ENCODE peak calls at places on chromosomes 5 and 9, in ten cellular contexts. Z is sigmoid colon, D is stomach, S is A549, G is transverse colon, O is ovary, Q is GM12878, P is upper lobe of left lung, I is suprapubic skin, T is K562. F is an unnamed sample.

GRCh38 chr9:123851851-123852250 is 78.1 kb downstream of the DENND1A start:
- DNase-seq in Z (no peak), D (no peak), S (no peak), G (no peak), O (no peak), Q (no peak), P (no peak), I (no peak), T (no peak), F (no peak)

GRCh38 chr5:140118294-140118936 is 4.5 kb downstream of the PURA start:
- DNase-seq in Z (no peak), D (no peak), S (no peak), G (no peak), O (no peak), Q (no peak), P (no peak), I (no peak), T (no peak), F (no peak)

GRCh38 chr5:94811341-94811740 is 192.9 kb downstream of the SLF1 start:
- DNase-seq in Z (no peak), D (no peak), S (no peak), G (no peak), O (no peak), Q (no peak), P (no peak), I (no peak), T (no peak), F (no peak)

GRCh38 chr5:6243706-6244105 is 134.6 kb downstream of the MED10 start:
- DNase-seq in Z (no peak), D (no peak), S (no peak), G (no peak), O (no peak), Q (no peak), P (no peak), I (no peak), T (no peak), F (no peak)

GRCh38 chr5:146873186-146873917 is 5.2 kb downstream of the PPP2R2B start:
- DNase-seq in Z (no peak), D (no peak), S (no peak), G (no peak), O (no peak), Q (no peak), P (no peak), I (no peak), T (no peak), F (no peak)

GRCh38 chr9:136204838-136205706 is at the start of gene LHX3:
- DNase-seq in Z (no peak), D (no peak), S (no peak), G (no peak), O (peak), Q (no peak), P (no peak), I (no peak), T (peak), F (no peak)

GRCh38 chr5:53322257-53322656 is 158.2 kb upstream of the FST start:
- DNase-seq in Z (no peak), D (no peak), S (no peak), G (no peak), O (no peak), Q (no peak), P (no peak), I (no peak), T (no peak), F (no peak)

GRCh38 chr9:105901514-105902109 is 207.3 kb downstream of the TMEM38B start:
- DNase-seq in Z (no peak), D (no peak), S (peak), G (no peak), O (peak), Q (no peak), P (no peak), I (no peak), T (peak), F (no peak)

GRCh38 chr5:172658869-172659513 is 17.9 kb downstream of the NEURL1B start:
- DNase-seq in Z (peak), D (peak), S (no peak), G (peak), O (peak), Q (no peak), P (no peak), I (no peak), T (no peak), F (no peak)

GRCh38 chr5:58904737-58905136 is 321.9 kb downstream of the RAB3C start:
- DNase-seq in Z (no peak), D (no peak), S (no peak), G (no peak), O (no peak), Q (no peak), P (no peak), I (no peak), T (no peak), F (no peak)

GRCh38 chr5:1004598-1005361 is 3.8 kb upstream of the NKD2 start:
- DNase-seq in Z (peak), D (peak), S (peak), G (peak), O (peak), Q (no peak), P (peak), I (peak), T (peak), F (peak)

GRCh38 chr5:176899946-176900782 is 1.0 kb upstream of the HK3 start:
- DNase-seq in Z (peak), D (no peak), S (no peak), G (no peak), O (no peak), Q (no peak), P (no peak), I (no peak), T (no peak), F (no peak)

GRCh38 chr9:135670721-135671590 is 7.8 kb downstream of the LCN9 start:
- DNase-seq in Z (peak), D (no peak), S (no peak), G (no peak), O (peak), Q (no peak), P (no peak), I (peak), T (no peak), F (no peak)

GRCh38 chr9:133919253-133920115 is 72.6 kb downstream of the VAV2 start:
- DNase-seq in Z (no peak), D (no peak), S (no peak), G (no peak), O (no peak), Q (no peak), P (no peak), I (no peak), T (no peak), F (no peak)

GRCh38 chr5:59287361-59287760 is 606.2 kb downstream of the PDE4D start:
- DNase-seq in Z (no peak), D (peak), S (no peak), G (peak), O (no peak), Q (no peak), P (no peak), I (no peak), T (no peak), F (no peak)

GRCh38 chr5:142680605-142681259 is 5.2 kb downstream of the FGF1 start:
- DNase-seq in Z (no peak), D (peak), S (peak), G (peak), O (no peak), Q (no peak), P (peak), I (no peak), T (no peak), F (no peak)

GRCh38 chr5:146878471-146879172 is at the start of gene PPP2R2B:
- DNase-seq in Z (peak), D (peak), S (no peak), G (peak), O (no peak), Q (no peak), P (no peak), I (peak), T (no peak), F (no peak)

GRCh38 chr5:115838885-115839518 is 2.4 kb downstream of the ATG12 start:
- DNase-seq in Z (no peak), D (no peak), S (peak), G (peak), O (no peak), Q (no peak), P (no peak), I (no peak), T (peak), F (no peak)

GRCh38 chr5:127389616-127390015 is 99.0 kb downstream of the MEGF10 start:
- DNase-seq in Z (no peak), D (no peak), S (no peak), G (no peak), O (no peak), Q (no peak), P (no peak), I (no peak), T (no peak), F (no peak)

GRCh38 chr5:78667461-78668103 is 19.0 kb upstream of the LHFPL2 start:
- DNase-seq in Z (no peak), D (no peak), S (no peak), G (no peak), O (no peak), Q (no peak), P (no peak), I (no peak), T (no peak), F (no peak)

GRCh38 chr9:108186996-108187395 is 668.8 kb downstream of the ACTL7B start:
- DNase-seq in Z (peak), D (peak), S (no peak), G (peak), O (peak), Q (no peak), P (no peak), I (no peak), T (no peak), F (no peak)

GRCh38 chr9:124030969-124031451 is 19.4 kb downstream of the LHX2 start:
- DNase-seq in Z (no peak), D (no peak), S (no peak), G (no peak), O (no peak), Q (peak), P (no peak), I (no peak), T (no peak), F (no peak)

GRCh38 chr5:13505326-13505725 is 439.2 kb downstream of the DNAH5 start:
- DNase-seq in Z (no peak), D (no peak), S (no peak), G (no peak), O (no peak), Q (no peak), P (no peak), I (no peak), T (no peak), F (no peak)

GRCh38 chr9:124875501-124875900 is 13.6 kb downstream of the ARPC5L start:
- DNase-seq in Z (no peak), D (no peak), S (no peak), G (no peak), O (no peak), Q (no peak), P (no peak), I (no peak), T (no peak), F (no peak)

GRCh38 chr9:108099854-108100253 is 610.3 kb upstream of the KLF4 start:
- DNase-seq in Z (no peak), D (no peak), S (no peak), G (no peak), O (no peak), Q (no peak), P (no peak), I (no peak), T (no peak), F (no peak)

GRCh38 chr9:93679536-93680444 is 103.4 kb downstream of the PHF2 start:
- DNase-seq in Z (peak), D (peak), S (no peak), G (no peak), O (peak), Q (no peak), P (no peak), I (no peak), T (no peak), F (peak)

GRCh38 chr5:113020461-113021273 is 44.1 kb downstream of the DCP2 start:
- DNase-seq in Z (no peak), D (no peak), S (no peak), G (no peak), O (no peak), Q (no peak), P (no peak), I (no peak), T (no peak), F (no peak)

GRCh38 chr9:13163287-13163686 is 116.2 kb downstream of the MPDZ start:
- DNase-seq in Z (no peak), D (no peak), S (no peak), G (no peak), O (no peak), Q (no peak), P (no peak), I (no peak), T (no peak), F (no peak)

GRCh38 chr5:175444060-175444904 is at the start of gene DRD1:
- DNase-seq in Z (no peak), D (peak), S (peak), G (peak), O (no peak), Q (no peak), P (no peak), I (no peak), T (peak), F (no peak)

GRCh38 chr5:93741136-93741811 is at the start of gene POU5F2:
- DNase-seq in Z (no peak), D (no peak), S (no peak), G (no peak), O (no peak), Q (no peak), P (no peak), I (no peak), T (peak), F (no peak)

GRCh38 chr9:121266906-121267650 is 884 bp upstream of the GSN start:
- DNase-seq in Z (peak), D (no peak), S (no peak), G (no peak), O (no peak), Q (no peak), P (no peak), I (no peak), T (no peak), F (no peak)

GRCh38 chr9:118316831-118317230 is 612.6 kb downstream of the TLR4 start:
- DNase-seq in Z (no peak), D (no peak), S (no peak), G (no peak), O (no peak), Q (no peak), P (no peak), I (no peak), T (no peak), F (no peak)

DNA sequence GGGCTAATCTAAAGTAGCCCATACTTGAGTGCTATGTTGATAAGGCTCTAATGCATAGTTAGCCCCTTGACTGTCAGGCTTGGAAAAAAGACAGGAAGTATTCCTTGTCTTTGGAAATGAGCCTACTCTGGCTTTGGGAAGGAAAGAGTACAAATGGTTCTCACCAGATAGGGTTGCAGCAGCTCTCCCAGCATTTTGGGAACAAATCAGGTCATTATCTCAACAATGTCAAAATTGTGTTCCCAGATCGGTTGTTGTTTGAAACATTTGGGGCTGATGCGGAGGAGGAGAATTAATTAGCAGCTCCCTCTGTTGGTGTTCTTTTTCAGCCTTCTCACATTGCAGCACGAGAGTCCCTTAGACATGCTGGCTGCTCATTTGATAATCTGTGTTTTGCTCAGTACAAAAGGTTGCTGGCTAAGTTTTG is 294.7 kb upstream of the DMRT1 start:
- DNase-seq in Z (no peak), D (no peak), S (no peak), G (no peak), O (no peak), Q (no peak), P (no peak), I (no peak), T (no peak), F (no peak)
- TF ChIP-seq CTCF in Z (peak), D (no peak), S (peak), G (no peak), O (no peak), Q (no peak), P (peak), I (no peak), T (no peak), F (peak)

GRCh38 chr5:145072880-145073279 is 762.3 kb downstream of the PRELID2 start:
- DNase-seq in Z (no peak), D (no peak), S (no peak), G (no peak), O (no peak), Q (no peak), P (no peak), I (no peak), T (no peak), F (no peak)

GRCh38 chr5:145077028-145077427 is 758.1 kb downstream of the PRELID2 start:
- DNase-seq in Z (no peak), D (no peak), S (no peak), G (no peak), O (no peak), Q (no peak), P (no peak), I (no peak), T (no peak), F (no peak)

DNA sequence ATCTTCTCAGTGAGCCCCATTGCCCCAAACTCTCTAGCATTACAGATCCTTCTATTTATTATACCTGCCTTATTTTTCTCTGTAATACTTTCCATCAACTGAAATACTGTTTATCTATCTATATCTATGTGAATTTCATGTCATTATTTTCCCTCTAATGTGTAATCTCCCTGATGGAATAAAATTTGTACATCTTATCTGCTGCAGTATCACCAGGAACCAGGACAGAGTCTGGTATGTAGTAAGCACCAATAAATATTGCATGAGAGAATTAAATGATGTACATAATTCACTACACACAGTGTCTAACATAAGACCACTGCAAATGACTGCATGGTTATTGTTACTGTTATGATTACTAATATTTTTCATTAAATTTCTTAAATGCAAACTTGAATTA is 759.1 kb downstream of the PRELID2 start:
- DNase-seq in Z (no peak), D (no peak), S (no peak), G (no peak), O (no peak), Q (no peak), P (no peak), I (no peak), T (no peak), F (no peak)
- TF ChIP-seq EP300 in Z (no peak), D (no peak), S (no peak), G (no peak), O (no peak), Q (no peak), P (no peak), I (no peak), T (no peak), F (no peak)

GRCh38 chr5:55934117-55934613 is 60.6 kb downstream of the IL6ST start:
- DNase-seq in Z (no peak), D (peak), S (peak), G (no peak), O (no peak), Q (no peak), P (peak), I (no peak), T (no peak), F (no peak)
- TF ChIP-seq POLR2A in Z (no peak), D (no peak), S (no peak), G (no peak), O (no peak), Q (no peak), P (no peak), I (no peak), T (no peak), F (no peak)

DNA sequence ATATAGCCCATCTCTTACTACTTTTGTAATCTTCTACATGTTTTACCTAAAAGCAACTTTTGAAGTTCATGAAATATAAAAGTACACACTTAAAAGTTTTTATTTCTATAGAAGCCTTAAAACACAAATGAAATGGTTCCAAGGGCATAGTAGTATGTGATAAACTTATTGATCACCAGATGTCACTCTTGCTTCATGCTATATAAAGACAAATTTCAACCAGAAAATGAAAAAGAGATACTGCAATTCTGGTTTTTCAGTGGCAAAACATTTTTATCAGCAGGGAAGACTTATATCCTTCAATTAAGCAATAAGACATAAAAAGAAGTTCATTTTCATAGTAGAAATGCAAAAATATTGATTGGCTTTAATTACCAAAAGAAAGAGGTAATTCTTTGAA is 69.4 kb upstream of the FBXL17 start:
- DNase-seq in Z (no peak), D (no peak), S (no peak), G (no peak), O (no peak), Q (no peak), P (no peak), I (no peak), T (no peak), F (no peak)
- TF ChIP-seq CTCF in Z (no peak), D (no peak), S (no peak), G (no peak), O (no peak), Q (no peak), P (no peak), I (no peak), T (no peak), F (no peak)

GRCh38 chr9:10704720-10705119 is 91.9 kb upstream of the PTPRD start:
- DNase-seq in Z (no peak), D (no peak), S (no peak), G (no peak), O (no peak), Q (no peak), P (no peak), I (no peak), T (no peak), F (no peak)
- TF ChIP-seq EP300 in Z (no peak), D (no peak), S (no peak), G (no peak), O (no peak), Q (no peak), P (no peak), I (no peak), T (no peak), F (no peak)

GRCh38 chr5:125913200-125913599 is 510.0 kb upstream of the GRAMD2B start:
- DNase-seq in Z (no peak), D (no peak), S (no peak), G (no peak), O (no peak), Q (no peak), P (no peak), I (no peak), T (no peak), F (no peak)
- TF ChIP-seq POLR2A in Z (no peak), D (no peak), S (no peak), G (no peak), O (no peak), Q (no peak), P (no peak), I (no peak), T (no peak), F (no peak)

GRCh38 chr9:19896161-19896560 is 107.3 kb upstream of the SLC24A2 start:
- DNase-seq in Z (no peak), D (no peak), S (no peak), G (no peak), O (no peak), Q (no peak), P (no peak), I (no peak), T (no peak), F (no peak)

GRCh38 chr9:19903076-19903475 is 114.2 kb upstream of the SLC24A2 start:
- DNase-seq in Z (no peak), D (no peak), S (no peak), G (no peak), O (no peak), Q (no peak), P (no peak), I (no peak), T (no peak), F (no peak)

DNA sequence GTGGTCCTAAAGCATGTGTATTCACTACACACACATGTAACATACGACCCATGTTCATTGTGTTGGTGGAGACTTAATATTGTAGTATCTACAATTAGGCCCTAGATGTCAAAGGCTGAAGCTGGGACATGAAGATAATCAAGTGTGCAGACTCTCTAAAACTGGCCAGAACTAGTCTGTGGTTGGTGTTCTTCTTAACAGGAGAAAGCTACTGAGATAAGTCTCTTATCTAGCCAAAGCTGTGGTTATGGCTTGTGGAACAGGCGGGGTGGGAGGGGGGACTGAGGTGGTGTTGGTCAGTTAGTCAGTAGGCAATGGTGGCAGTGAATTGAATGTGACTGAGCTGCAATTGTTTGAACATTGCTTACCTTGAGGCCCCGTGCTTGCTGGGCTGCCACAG is 112.7 kb upstream of the SLC24A2 start:
- DNase-seq in Z (no peak), D (no peak), S (no peak), G (no peak), O (no peak), Q (no peak), P (no peak), I (no peak), T (no peak), F (no peak)
- TF ChIP-seq CTCF in Z (no peak), D (no peak), S (no peak), G (no peak), O (no peak), Q (no peak), P (no peak), I (no peak), T (no peak), F (no peak)